ENCODE peak calls at places on chromosomes 2 and 18, in four cellular contexts. J is H9, V is neuronal stem cell, E is mesenchymal stem cell. X is an unnamed sample.

GRCh38 chr2:237884681-237885080 is 25.3 kb downstream of the RAMP1 start:
- DNase-seq in V (no peak), E (no peak), J (no peak), X (no peak)

GRCh38 chr18:7789853-7790552 is 222.9 kb downstream of the PTPRM start:
- DNase-seq in E (peak; percentile 60), J (peak; percentile 65), V (peak; percentile 58), X (peak; percentile 29)

GRCh38 chr2:112728384-112729175 is 7.8 kb downstream of the NT5DC4 start:
- DNase-seq in V (no peak), E (no peak), J (no peak), X (no peak)

GRCh38 chr18:50182516-50182915 is 12.4 kb downstream of the MYO5B start:
- DNase-seq in J (no peak), V (no peak), E (no peak), X (no peak)

GRCh38 chr2:136019825-136020224 is 34.4 kb upstream of the DARS1 start:
- DNase-seq in J (no peak), E (no peak), V (no peak), X (no peak)

GRCh38 chr2:78431241-78431640 is 594.3 kb upstream of the REG3G start:
- DNase-seq in E (peak; percentile 5), V (peak; percentile 2), J (no peak), X (no peak)

GRCh38 chr2:37615808-37616673 is 55.4 kb downstream of the CDC42EP3 start:
- DNase-seq in E (no peak), J (no peak), V (no peak), X (no peak)

GRCh38 chr18:37565985-37566478 is 434 bp upstream of the CELF4 start:
- DNase-seq in J (peak; percentile 60), E (peak; percentile 57), V (peak; percentile 63), X (peak; percentile 83)

DNA sequence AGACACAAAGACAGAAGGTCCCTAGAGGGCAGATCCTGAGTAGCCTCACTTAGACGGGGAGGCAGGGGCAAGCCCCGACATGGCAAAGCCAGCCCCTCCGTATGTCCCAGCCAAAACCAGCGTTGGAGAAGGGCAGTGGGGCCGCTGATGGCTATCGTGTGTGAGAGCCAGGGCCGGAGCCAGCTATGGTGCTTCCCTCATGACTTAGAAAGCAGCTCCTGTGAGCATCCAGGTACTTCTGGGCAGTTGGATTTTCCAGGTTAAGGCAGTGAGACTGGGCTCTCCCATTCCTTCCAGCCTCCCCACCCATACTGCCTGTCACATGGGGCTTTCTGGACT is 31.2 kb upstream of the ROCK2 start:
- DNase-seq in J (no peak), V (no peak), E (no peak), X (no peak)
- H2BK12ac ChIP-seq in J (no peak overlapping the region), V (peak overlapping the region; percentile 9), E (peak overlapping the region; percentile 97), X (peak overlapping the region; percentile 33)

DNA sequence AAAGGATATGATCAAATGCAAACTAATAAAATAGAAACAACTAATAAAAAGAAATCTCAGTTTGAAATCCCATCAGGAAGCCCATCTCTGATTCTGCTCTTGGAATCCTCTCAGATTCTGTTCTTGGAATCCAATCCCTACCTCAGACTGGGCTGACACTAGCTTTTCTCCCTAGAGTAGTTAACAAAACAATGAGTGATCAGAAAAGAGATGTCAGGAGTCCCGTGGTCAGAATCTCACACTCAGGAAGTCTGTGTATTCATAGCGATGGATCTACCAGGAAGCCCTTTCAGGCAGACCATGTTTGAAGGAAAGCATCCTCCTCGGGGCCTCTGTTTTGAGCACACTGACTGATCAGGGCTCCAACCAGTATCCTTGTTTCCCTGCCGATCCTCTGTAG is 150.6 kb downstream of the THADA start:
- DNase-seq in J (peak; percentile 44), V (no peak), E (no peak), X (no peak)
- H2BK12ac ChIP-seq in J (no peak overlapping the region), V (no peak overlapping the region), E (no peak overlapping the region), X (no peak overlapping the region)

GRCh38 chr2:46963961-46964673 is 48.5 kb upstream of the MCFD2 start:
- DNase-seq in J (no peak), V (no peak), E (no peak), X (no peak)
- H2BK12ac ChIP-seq in J (no peak overlapping the region), V (no peak overlapping the region), E (no peak overlapping the region), X (no peak overlapping the region)

GRCh38 chr2:72172478-72172877 is 24.8 kb upstream of the CYP26B1 start:
- DNase-seq in V (no peak), J (no peak), E (no peak), X (no peak)

GRCh38 chr2:72173640-72174321 is 26.1 kb upstream of the CYP26B1 start:
- DNase-seq in V (no peak), J (no peak), E (peak; percentile 35), X (no peak)

GRCh38 chr2:72178551-72178950 is 30.9 kb upstream of the CYP26B1 start:
- DNase-seq in E (no peak), J (no peak), V (no peak), X (no peak)

GRCh38 chr2:72175636-72176035 is 28.0 kb upstream of the CYP26B1 start:
- DNase-seq in J (no peak), E (no peak), V (no peak), X (no peak)

DNA sequence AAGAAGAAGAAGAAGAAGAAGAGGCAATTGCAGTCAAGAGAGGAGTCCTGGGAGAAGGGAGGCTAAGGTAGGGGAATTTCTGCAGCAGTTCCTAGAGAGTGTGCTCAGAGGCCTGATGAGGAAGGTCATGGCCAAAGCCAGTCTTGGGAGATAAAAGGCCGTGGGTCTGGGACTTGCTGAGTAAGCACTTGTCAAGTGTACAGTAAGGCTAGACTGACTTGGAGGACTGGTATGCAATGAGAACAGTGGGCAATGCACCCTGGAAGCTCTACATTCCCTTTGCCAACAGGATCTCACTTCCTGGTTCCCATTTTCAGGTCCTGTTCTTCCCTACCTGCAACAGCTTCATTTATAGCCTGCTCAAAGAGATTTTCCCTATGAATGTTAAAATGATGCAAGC is 28.6 kb upstream of the CYP26B1 start:
- DNase-seq in J (no peak), E (no peak), V (no peak), X (no peak)
- H2BK12ac ChIP-seq in J (no peak overlapping the region), E (no peak overlapping the region), V (no peak overlapping the region), X (no peak overlapping the region)

DNA sequence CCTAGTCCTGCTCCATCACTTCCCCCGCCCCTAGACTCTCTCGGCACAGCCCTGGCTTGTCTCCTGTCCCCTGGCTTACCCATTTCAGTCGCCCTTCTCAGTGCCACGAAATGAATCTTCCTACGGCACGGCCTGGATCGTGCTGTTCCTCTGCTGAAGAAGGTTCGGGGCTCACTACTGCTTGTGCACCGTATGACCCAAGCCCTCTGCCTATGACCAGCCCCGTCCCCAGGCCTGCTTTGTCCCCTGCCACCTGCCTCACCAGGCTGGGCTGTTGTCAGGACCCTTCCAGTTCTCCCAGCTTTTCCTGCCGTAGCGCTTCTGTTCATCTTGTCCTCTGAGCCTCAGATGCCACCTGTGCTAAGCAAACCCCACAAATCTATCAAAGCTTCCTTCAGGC is 13.9 kb downstream of the CHMP1B start:
- DNase-seq in E (no peak), J (no peak), V (no peak), X (no peak)
- H2BK12ac ChIP-seq in E (no peak overlapping the region), J (no peak overlapping the region), V (no peak overlapping the region), X (no peak overlapping the region)

DNA sequence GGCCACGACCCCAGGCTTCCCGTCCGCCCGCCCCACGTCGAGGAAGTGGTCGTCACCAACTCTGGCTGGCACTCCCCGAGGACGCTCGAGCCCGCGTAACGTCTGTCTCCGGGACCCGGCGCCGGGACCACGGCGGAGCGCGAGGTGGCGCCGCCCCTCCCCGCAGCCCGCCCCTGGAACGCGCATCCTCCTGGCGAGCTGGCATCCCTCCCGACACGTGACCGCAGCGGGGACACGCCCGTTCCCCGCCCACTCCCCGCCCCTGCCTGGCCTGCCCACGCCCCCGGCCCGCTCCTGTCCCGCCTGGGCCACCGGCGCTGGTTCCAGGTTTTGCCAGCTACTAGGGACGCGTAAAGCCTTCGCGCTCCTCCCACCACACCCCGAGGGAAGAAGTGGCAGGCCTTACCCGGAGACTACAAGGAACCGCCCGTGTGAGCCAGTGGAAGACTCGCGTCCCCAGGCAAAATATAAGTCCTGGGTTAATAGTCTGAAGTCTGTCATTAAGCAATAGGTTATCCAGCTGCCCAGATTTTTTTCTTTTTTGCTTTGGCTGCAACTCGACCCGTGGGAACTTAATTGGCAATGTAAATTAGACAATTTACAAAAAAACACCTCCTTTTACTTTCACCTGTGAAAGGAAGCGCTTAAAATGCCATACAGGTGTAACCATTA is at the start of gene OSBPL1A:
- DNase-seq in J (peak; percentile 98), E (peak; percentile 94), V (peak; percentile 95), X (peak; percentile 89)
- H2BK12ac ChIP-seq in J (no peak within 1 kb of the TSS), E (peak within 1 kb of the TSS; percentile 38), V (no peak within 1 kb of the TSS), X (peak within 1 kb of the TSS; percentile 99)

DNA sequence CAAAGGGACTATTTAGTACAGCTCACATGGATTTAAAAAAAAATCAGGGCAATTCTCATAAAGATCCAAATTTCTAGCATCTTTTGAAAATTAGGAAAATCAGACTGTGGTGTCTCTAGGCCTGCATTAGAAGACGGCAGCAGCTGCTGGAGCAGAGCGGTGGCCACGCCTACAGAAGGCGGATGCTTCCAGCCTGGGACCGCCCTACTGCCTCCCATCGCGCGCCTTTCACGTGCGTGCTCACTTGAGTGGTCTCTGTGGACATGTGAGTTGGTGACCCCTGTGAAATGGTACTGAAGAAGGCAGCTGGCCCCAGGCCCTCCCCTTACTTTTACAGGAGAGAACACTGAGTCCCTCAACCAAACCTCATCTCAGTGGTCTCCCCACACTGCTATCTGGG is 15.2 kb upstream of the ZFP36L2 start:
- DNase-seq in J (no peak), V (no peak), E (no peak), X (no peak)
- H2BK12ac ChIP-seq in J (no peak overlapping the region), V (no peak overlapping the region), E (peak overlapping the region; percentile 73), X (no peak overlapping the region)

GRCh38 chr2:22189893-22190292 is 1066.1 kb downstream of the TDRD15 start:
- DNase-seq in J (no peak), E (no peak), V (no peak), X (no peak)
- H2BK12ac ChIP-seq in J (no peak overlapping the region), E (no peak overlapping the region), V (no peak overlapping the region), X (no peak overlapping the region)

X was measured in H1.